ENCODE peak calls at places on chromosome 19, in seven cellular contexts. One of them, this sample, is unnamed.

GRCh38 chr19:10968527-10969081 is 7.8 kb downstream of the SMARCA4 start:
- DNase-seq in OCI-LY7: peak
- DNase-seq in sigmoid colon: no peak
- DNase-seq in RWPE1: no peak
- DNase-seq in fibroblast of the aortic adventitia: no peak
- DNase-seq in choroid plexus epithelial cell: no peak
- DNase-seq in BE2C: no peak
- DNase-seq in this sample: no peak

GRCh38 chr19:30936276-30936675 is 413.0 kb downstream of the TSHZ3 start:
- DNase-seq in OCI-LY7: no peak
- DNase-seq in sigmoid colon: no peak
- DNase-seq in RWPE1: no peak
- DNase-seq in fibroblast of the aortic adventitia: no peak
- DNase-seq in choroid plexus epithelial cell: no peak
- DNase-seq in BE2C: no peak
- DNase-seq in this sample: no peak

GRCh38 chr19:51439021-51439465 is 19.2 kb downstream of the SIGLEC8 start:
- DNase-seq in OCI-LY7: peak
- DNase-seq in sigmoid colon: no peak
- DNase-seq in RWPE1: peak
- DNase-seq in fibroblast of the aortic adventitia: no peak
- DNase-seq in choroid plexus epithelial cell: peak
- DNase-seq in BE2C: no peak
- DNase-seq in this sample: no peak

GRCh38 chr19:55253842-55254624 is 4.8 kb downstream of the PPP6R1 start:
- DNase-seq in OCI-LY7: peak
- DNase-seq in sigmoid colon: no peak
- DNase-seq in RWPE1: no peak
- DNase-seq in fibroblast of the aortic adventitia: no peak
- DNase-seq in choroid plexus epithelial cell: no peak
- DNase-seq in BE2C: no peak
- DNase-seq in this sample: no peak

GRCh38 chr19:47153266-47153665 is 22.6 kb downstream of the SAE1 start:
- DNase-seq in OCI-LY7: no peak
- DNase-seq in sigmoid colon: no peak
- DNase-seq in RWPE1: no peak
- DNase-seq in fibroblast of the aortic adventitia: no peak
- DNase-seq in choroid plexus epithelial cell: no peak
- DNase-seq in BE2C: no peak
- DNase-seq in this sample: no peak

GRCh38 chr19:45560686-45561085 is 23.9 kb downstream of the OPA3 start:
- DNase-seq in OCI-LY7: no peak
- DNase-seq in sigmoid colon: no peak
- DNase-seq in RWPE1: no peak
- DNase-seq in fibroblast of the aortic adventitia: no peak
- DNase-seq in choroid plexus epithelial cell: no peak
- DNase-seq in BE2C: no peak
- DNase-seq in this sample: no peak

GRCh38 chr19:55652311-55653078 is 2.3 kb upstream of the U2AF2 start:
- DNase-seq in OCI-LY7: no peak
- DNase-seq in sigmoid colon: no peak
- DNase-seq in RWPE1: no peak
- DNase-seq in fibroblast of the aortic adventitia: no peak
- DNase-seq in choroid plexus epithelial cell: no peak
- DNase-seq in BE2C: no peak
- DNase-seq in this sample: peak

GRCh38 chr19:6532244-6532999 is 1.6 kb downstream of the TNFSF9 start:
- DNase-seq in OCI-LY7: peak
- DNase-seq in sigmoid colon: no peak
- DNase-seq in RWPE1: no peak
- DNase-seq in fibroblast of the aortic adventitia: no peak
- DNase-seq in choroid plexus epithelial cell: no peak
- DNase-seq in BE2C: no peak
- DNase-seq in this sample: no peak

GRCh38 chr19:3387645-3388589 is 21.5 kb downstream of the NFIC start:
- DNase-seq in OCI-LY7: no peak
- DNase-seq in sigmoid colon: peak
- DNase-seq in RWPE1: peak
- DNase-seq in fibroblast of the aortic adventitia: peak
- DNase-seq in choroid plexus epithelial cell: no peak
- DNase-seq in BE2C: peak
- DNase-seq in this sample: no peak

GRCh38 chr19:19634516-19635312 is 6.7 kb upstream of the LPAR2 start:
- DNase-seq in OCI-LY7: no peak
- DNase-seq in sigmoid colon: no peak
- DNase-seq in RWPE1: no peak
- DNase-seq in fibroblast of the aortic adventitia: no peak
- DNase-seq in choroid plexus epithelial cell: no peak
- DNase-seq in BE2C: no peak
- DNase-seq in this sample: no peak

GRCh38 chr19:36140289-36141038 is 598 bp downstream of the CAPNS1 start:
- DNase-seq in OCI-LY7: peak
- DNase-seq in sigmoid colon: peak
- DNase-seq in RWPE1: peak
- DNase-seq in fibroblast of the aortic adventitia: peak
- DNase-seq in choroid plexus epithelial cell: peak
- DNase-seq in BE2C: peak
- DNase-seq in this sample: no peak

GRCh38 chr19:11233073-11233472 is 6.3 kb upstream of the ANGPTL8 start:
- DNase-seq in OCI-LY7: no peak
- DNase-seq in sigmoid colon: no peak
- DNase-seq in RWPE1: no peak
- DNase-seq in fibroblast of the aortic adventitia: no peak
- DNase-seq in choroid plexus epithelial cell: no peak
- DNase-seq in BE2C: no peak
- DNase-seq in this sample: no peak

GRCh38 chr19:35143231-35143715 is at the start of gene FXYD7:
- DNase-seq in OCI-LY7: no peak
- DNase-seq in sigmoid colon: no peak
- DNase-seq in RWPE1: no peak
- DNase-seq in fibroblast of the aortic adventitia: no peak
- DNase-seq in choroid plexus epithelial cell: no peak
- DNase-seq in BE2C: peak
- DNase-seq in this sample: no peak

GRCh38 chr19:42269518-42270345 is 680 bp downstream of the CIC start:
- DNase-seq in OCI-LY7: no peak
- DNase-seq in sigmoid colon: peak
- DNase-seq in RWPE1: no peak
- DNase-seq in fibroblast of the aortic adventitia: no peak
- DNase-seq in choroid plexus epithelial cell: no peak
- DNase-seq in BE2C: no peak
- DNase-seq in this sample: no peak

GRCh38 chr19:41478875-41479756 is 36.2 kb downstream of the ERICH4 start:
- DNase-seq in OCI-LY7: no peak
- DNase-seq in sigmoid colon: no peak
- DNase-seq in RWPE1: no peak
- DNase-seq in fibroblast of the aortic adventitia: peak
- DNase-seq in choroid plexus epithelial cell: no peak
- DNase-seq in BE2C: no peak
- DNase-seq in this sample: no peak

GRCh38 chr19:48872182-48872883 is at the start of gene PPP1R15A:
- DNase-seq in OCI-LY7: peak
- DNase-seq in sigmoid colon: peak
- DNase-seq in RWPE1: peak
- DNase-seq in fibroblast of the aortic adventitia: peak
- DNase-seq in choroid plexus epithelial cell: peak
- DNase-seq in BE2C: peak
- DNase-seq in this sample: peak

GRCh38 chr19:57664269-57665127 is 4.2 kb upstream of the ZSCAN4 start:
- DNase-seq in OCI-LY7: no peak
- DNase-seq in sigmoid colon: peak
- DNase-seq in RWPE1: peak
- DNase-seq in fibroblast of the aortic adventitia: peak
- DNase-seq in choroid plexus epithelial cell: peak
- DNase-seq in BE2C: peak
- DNase-seq in this sample: no peak

GRCh38 chr19:54009440-54009839 is 18.0 kb downstream of the CACNG6 start:
- DNase-seq in OCI-LY7: no peak
- DNase-seq in sigmoid colon: no peak
- DNase-seq in RWPE1: no peak
- DNase-seq in fibroblast of the aortic adventitia: no peak
- DNase-seq in choroid plexus epithelial cell: no peak
- DNase-seq in BE2C: no peak
- DNase-seq in this sample: no peak

GRCh38 chr19:46603752-46604241 is 2.7 kb downstream of the CALM3 start:
- DNase-seq in OCI-LY7: no peak
- DNase-seq in sigmoid colon: peak
- DNase-seq in RWPE1: no peak
- DNase-seq in fibroblast of the aortic adventitia: no peak
- DNase-seq in choroid plexus epithelial cell: no peak
- DNase-seq in BE2C: no peak
- DNase-seq in this sample: peak

GRCh38 chr19:35027851-35028599 is 2.2 kb upstream of the SCN1B start:
- DNase-seq in OCI-LY7: no peak
- DNase-seq in sigmoid colon: no peak
- DNase-seq in RWPE1: no peak
- DNase-seq in fibroblast of the aortic adventitia: peak
- DNase-seq in choroid plexus epithelial cell: peak
- DNase-seq in BE2C: no peak
- DNase-seq in this sample: no peak

GRCh38 chr19:2887391-2887914 is 13.3 kb upstream of the ZNF57 start:
- DNase-seq in OCI-LY7: peak
- DNase-seq in sigmoid colon: no peak
- DNase-seq in RWPE1: peak
- DNase-seq in fibroblast of the aortic adventitia: peak
- DNase-seq in choroid plexus epithelial cell: peak
- DNase-seq in BE2C: peak
- DNase-seq in this sample: no peak

DNA sequence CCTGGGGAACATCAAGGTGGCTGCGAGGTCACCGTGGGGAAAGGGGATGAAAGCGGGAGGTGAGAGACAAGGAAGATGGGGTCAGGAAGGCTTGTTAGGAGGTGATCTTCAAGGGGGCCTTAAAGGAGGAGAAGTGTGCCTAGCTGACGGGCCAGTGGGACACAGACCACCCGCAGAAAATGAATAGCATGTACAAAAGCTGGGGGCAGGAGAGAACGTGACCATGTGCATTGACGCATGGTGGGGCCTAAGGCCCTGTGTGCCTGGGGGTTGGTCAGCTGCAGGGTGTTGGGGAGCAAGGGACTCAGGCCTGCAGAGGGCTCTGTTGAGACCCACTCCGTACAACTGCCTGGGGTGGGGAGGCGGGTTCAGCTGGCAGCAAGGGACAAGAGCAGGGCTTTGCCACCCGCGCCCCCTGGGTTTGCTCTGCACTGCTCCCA is 5.9 kb downstream of the RAB8A start:
- DNase-seq in OCI-LY7: peak
- DNase-seq in sigmoid colon: no peak
- DNase-seq in RWPE1: no peak
- DNase-seq in fibroblast of the aortic adventitia: no peak
- DNase-seq in choroid plexus epithelial cell: no peak
- DNase-seq in BE2C: no peak
- DNase-seq in this sample: no peak
- TF ChIP-seq CTCF in OCI-LY7: peak
- TF ChIP-seq CTCF in sigmoid colon: no peak
- TF ChIP-seq CTCF in RWPE1: no peak
- TF ChIP-seq CTCF in fibroblast of the aortic adventitia: no peak
- TF ChIP-seq CTCF in choroid plexus epithelial cell: peak
- TF ChIP-seq CTCF in BE2C: no peak
- TF ChIP-seq CTCF in this sample: peak

GRCh38 chr19:39411832-39412099 is 703 bp upstream of the PLEKHG2 start:
- DNase-seq in OCI-LY7: peak
- DNase-seq in sigmoid colon: peak
- DNase-seq in RWPE1: peak
- DNase-seq in fibroblast of the aortic adventitia: peak
- DNase-seq in choroid plexus epithelial cell: peak
- DNase-seq in BE2C: peak
- DNase-seq in this sample: no peak

GRCh38 chr19:39413903-39414608 is 1.6 kb downstream of the PLEKHG2 start:
- DNase-seq in OCI-LY7: no peak
- DNase-seq in sigmoid colon: peak
- DNase-seq in RWPE1: no peak
- DNase-seq in fibroblast of the aortic adventitia: no peak
- DNase-seq in choroid plexus epithelial cell: no peak
- DNase-seq in BE2C: peak
- DNase-seq in this sample: no peak

GRCh38 chr19:39413269-39413902 is 917 bp downstream of the PLEKHG2 start:
- DNase-seq in OCI-LY7: peak
- DNase-seq in sigmoid colon: peak
- DNase-seq in RWPE1: no peak
- DNase-seq in fibroblast of the aortic adventitia: peak
- DNase-seq in choroid plexus epithelial cell: peak
- DNase-seq in BE2C: peak
- DNase-seq in this sample: no peak

GRCh38 chr19:39412100-39412866 is at the start of gene PLEKHG2:
- DNase-seq in OCI-LY7: peak
- DNase-seq in sigmoid colon: peak
- DNase-seq in RWPE1: peak
- DNase-seq in fibroblast of the aortic adventitia: peak
- DNase-seq in choroid plexus epithelial cell: peak
- DNase-seq in BE2C: peak
- DNase-seq in this sample: no peak

GRCh38 chr19:39412867-39413268 is 399 bp downstream of the PLEKHG2 start:
- DNase-seq in OCI-LY7: no peak
- DNase-seq in sigmoid colon: no peak
- DNase-seq in RWPE1: no peak
- DNase-seq in fibroblast of the aortic adventitia: no peak
- DNase-seq in choroid plexus epithelial cell: no peak
- DNase-seq in BE2C: no peak
- DNase-seq in this sample: no peak
- TF ChIP-seq CTCF in OCI-LY7: no peak
- TF ChIP-seq CTCF in sigmoid colon: no peak
- TF ChIP-seq CTCF in RWPE1: peak
- TF ChIP-seq CTCF in fibroblast of the aortic adventitia: no peak
- TF ChIP-seq CTCF in choroid plexus epithelial cell: no peak
- TF ChIP-seq CTCF in BE2C: no peak
- TF ChIP-seq CTCF in this sample: peak

DNA sequence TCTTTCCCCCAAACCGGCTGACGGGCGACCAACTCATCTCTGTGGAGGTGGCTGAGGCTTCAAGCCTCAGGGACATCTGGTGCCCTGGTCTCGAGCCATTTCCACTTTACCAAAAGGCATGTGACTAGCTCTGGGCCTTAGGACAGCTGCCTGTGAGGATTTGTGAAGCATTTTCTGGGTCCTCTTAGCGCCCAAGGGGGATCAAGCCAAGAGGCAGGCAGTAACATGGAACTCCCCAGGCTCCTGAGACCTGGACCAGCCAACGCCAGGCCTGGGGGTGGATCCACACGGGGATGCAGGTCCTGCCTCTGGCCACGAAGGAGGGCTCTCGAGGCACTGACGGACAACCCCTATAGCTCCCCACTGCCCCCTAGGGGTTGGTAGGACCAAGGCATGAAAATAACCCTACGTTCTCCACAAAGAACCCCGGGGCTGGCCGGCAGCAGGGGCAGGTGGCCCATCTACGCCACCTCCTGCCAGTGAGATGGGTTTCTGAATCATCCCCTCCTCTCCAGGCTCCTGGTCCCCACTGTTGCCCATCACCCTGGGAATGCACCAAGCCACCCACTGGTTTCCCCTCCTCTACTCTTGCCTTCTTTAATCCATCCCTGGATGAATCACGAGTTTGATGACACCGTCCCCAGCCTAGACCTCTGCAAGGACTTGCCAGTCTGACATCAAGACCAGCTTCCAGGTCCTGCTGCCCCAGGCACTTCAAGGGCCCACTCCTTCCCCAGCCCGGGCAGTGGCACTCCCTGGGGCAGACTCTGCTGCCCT is 7.0 kb upstream of the MYDGF start:
- DNase-seq in OCI-LY7: peak
- DNase-seq in sigmoid colon: peak
- DNase-seq in RWPE1: peak
- DNase-seq in fibroblast of the aortic adventitia: peak
- DNase-seq in choroid plexus epithelial cell: peak
- DNase-seq in BE2C: peak
- DNase-seq in this sample: no peak
- TF ChIP-seq CTCF in OCI-LY7: peak
- TF ChIP-seq CTCF in sigmoid colon: peak
- TF ChIP-seq CTCF in RWPE1: peak
- TF ChIP-seq CTCF in fibroblast of the aortic adventitia: peak
- TF ChIP-seq CTCF in choroid plexus epithelial cell: peak
- TF ChIP-seq CTCF in BE2C: peak
- TF ChIP-seq CTCF in this sample: peak

GRCh38 chr19:13955662-13956364 is 3.5 kb downstream of the DCAF15 start:
- DNase-seq in OCI-LY7: no peak
- DNase-seq in sigmoid colon: no peak
- DNase-seq in RWPE1: no peak
- DNase-seq in fibroblast of the aortic adventitia: no peak
- DNase-seq in choroid plexus epithelial cell: no peak
- DNase-seq in BE2C: no peak
- DNase-seq in this sample: no peak
- TF ChIP-seq CTCF in OCI-LY7: no peak
- TF ChIP-seq CTCF in sigmoid colon: no peak
- TF ChIP-seq CTCF in RWPE1: no peak
- TF ChIP-seq CTCF in fibroblast of the aortic adventitia: no peak
- TF ChIP-seq CTCF in choroid plexus epithelial cell: no peak
- TF ChIP-seq CTCF in BE2C: no peak
- TF ChIP-seq CTCF in this sample: no peak

This sample was measured in chondrocyte.